ENCODE peak calls at places on chromosomes 2 and 18, in six cellular contexts. D, Y, P, N, K and A are unnamed samples. For H3K4me1, the result is how much of the 10 kb centered on the place peaks cover.

GRCh38 chr18:58727776-58728500 is 56.7 kb downstream of the MALT1 start:
- DNase-seq in K (no peak), P (no peak), N (peak), Y (no peak), D (no peak), A (no peak)

GRCh38 chr2:241309684-241310117 is 5.8 kb downstream of the HDLBP start:
- DNase-seq in N (no peak), Y (no peak), K (no peak), D (no peak), P (no peak), A (no peak)

GRCh38 chr2:42840760-42841159 is 48.4 kb upstream of the HAAO start:
- DNase-seq in P (no peak), K (no peak), Y (no peak), D (no peak), N (no peak), A (no peak)

GRCh38 chr2:149365826-149366583 is 35.6 kb downstream of the LYPD6 start:
- DNase-seq in Y (no peak), D (peak), K (no peak), P (peak), N (peak), A (no peak)

GRCh38 chr2:70948350-70949003 is 12.8 kb downstream of the ATP6V1B1 start:
- DNase-seq in N (peak), D (peak), P (peak), Y (no peak), K (peak), A (peak)

GRCh38 chr2:152071077-152071476 is 27.8 kb downstream of the CACNB4 start:
- DNase-seq in N (no peak), Y (no peak), K (no peak), D (no peak), P (no peak), A (no peak)

GRCh38 chr2:85735691-85736090 is 18.1 kb upstream of the ATOH8 start:
- DNase-seq in K (no peak), Y (no peak), D (no peak), N (no peak), P (no peak), A (no peak)

GRCh38 chr18:60191926-60192325 is 180.6 kb downstream of the MC4R start:
- DNase-seq in P (no peak), K (no peak), N (no peak), Y (no peak), D (no peak), A (no peak)

GRCh38 chr2:72143441-72144356 is 4.0 kb downstream of the CYP26B1 start:
- DNase-seq in N (peak), Y (no peak), P (no peak), D (peak), K (no peak), A (peak)

GRCh38 chr2:179302764-179303561 is 38.3 kb upstream of the SESTD1 start:
- DNase-seq in N (no peak), K (no peak), Y (no peak), P (no peak), D (no peak), A (no peak)

GRCh38 chr2:78237704-78238103 is 715.5 kb upstream of the LRRTM4 start:
- DNase-seq in K (no peak), Y (no peak), D (no peak), N (no peak), P (no peak), A (no peak)

GRCh38 chr2:65382776-65383357 is 49.5 kb downstream of the SPRED2 start:
- DNase-seq in D (peak), K (peak), Y (peak), P (peak), N (peak), A (peak)

GRCh38 chr18:75393721-75394120 is 33.8 kb downstream of the SMIM21 start:
- DNase-seq in K (no peak), P (no peak), Y (no peak), N (no peak), D (no peak), A (no peak)

GRCh38 chr2:224971214-224971613 is 71.1 kb downstream of the DOCK10 start:
- DNase-seq in N (peak), P (peak), K (no peak), Y (no peak), D (no peak), A (no peak)

GRCh38 chr2:8624855-8625398 is 56.9 kb upstream of the ID2 start:
- DNase-seq in D (no peak), Y (no peak), N (no peak), P (no peak), K (no peak), A (no peak)
- H3K4me1 ChIP-seq in D (under half), Y (under half), N (under half), P (under half), K (under half), A (under half)

DNA sequence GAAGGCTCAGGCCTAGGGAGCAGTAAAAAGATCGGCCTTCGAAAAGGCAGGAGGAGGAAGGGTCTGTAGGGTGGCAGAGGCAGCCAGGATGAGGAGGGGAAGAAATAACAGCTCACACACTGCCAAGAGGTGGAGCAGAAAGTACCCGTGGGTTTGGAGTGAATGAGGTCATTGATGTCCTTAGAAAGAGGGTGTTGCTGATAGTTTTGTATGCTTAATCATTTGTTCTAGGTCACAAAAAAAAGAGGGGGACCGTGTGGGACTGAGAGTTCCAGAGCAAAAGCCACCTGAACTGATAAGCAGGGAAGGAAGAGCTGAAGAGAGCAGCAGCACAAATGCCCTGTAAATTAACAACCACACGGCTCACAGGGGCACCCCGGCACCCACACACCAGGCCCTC is 140.4 kb downstream of the FAM161A start:
- DNase-seq in P (no peak), K (no peak), D (no peak), Y (no peak), N (no peak), A (no peak)
- TF ChIP-seq POLR2A in P (no peak), K (no peak), D (no peak), Y (no peak), N (no peak), A (no peak)

GRCh38 chr2:191835539-191836350 is 11.1 kb downstream of the CAVIN2 start:
- DNase-seq in K (peak), N (no peak), P (no peak), D (no peak), Y (no peak), A (no peak)

GRCh38 chr2:191832668-191833067 is 14.2 kb downstream of the CAVIN2 start:
- DNase-seq in D (no peak), P (no peak), Y (no peak), N (no peak), K (no peak), A (no peak)

GRCh38 chr2:191835100-191835499 is 11.8 kb downstream of the CAVIN2 start:
- DNase-seq in Y (no peak), K (no peak), P (no peak), D (no peak), N (no peak), A (no peak)

GRCh38 chr2:191833356-191833755 is 13.5 kb downstream of the CAVIN2 start:
- DNase-seq in D (no peak), P (no peak), N (no peak), K (no peak), Y (no peak), A (no peak)

DNA sequence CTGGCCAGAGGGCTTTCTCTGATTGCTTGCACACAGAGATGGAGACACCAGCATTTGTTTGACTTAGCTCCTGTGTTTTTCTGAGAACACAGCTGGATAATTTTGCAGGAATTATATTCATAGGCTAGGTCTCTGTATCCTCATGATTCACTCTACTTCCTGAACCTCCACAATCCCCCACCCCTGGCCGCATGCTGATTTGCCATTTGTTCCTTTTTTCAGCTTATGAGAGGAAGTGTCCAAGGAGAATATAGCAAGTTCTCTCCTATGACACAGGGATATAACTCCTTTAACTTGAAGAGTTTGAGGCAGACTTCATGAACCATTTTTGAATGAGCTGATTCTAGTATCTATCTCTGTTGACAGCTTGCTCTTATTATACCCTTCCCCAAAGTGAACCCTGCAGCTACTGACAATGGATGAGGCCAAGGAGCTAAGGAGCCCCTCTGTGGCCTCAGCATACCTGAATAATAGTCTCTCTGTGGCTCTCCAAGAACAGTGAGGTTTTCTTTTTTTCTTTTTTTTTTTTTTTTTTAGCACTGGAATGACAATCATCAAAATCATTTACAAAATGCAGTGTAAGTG is 15.4 kb downstream of the CAVIN2 start:
- DNase-seq in K (no peak), P (no peak), Y (no peak), D (no peak), N (no peak), A (no peak)
- H3K27ac ChIP-seq in K (no peak), P (no peak), Y (no peak), D (no peak), N (no peak), A (no peak)

DNA sequence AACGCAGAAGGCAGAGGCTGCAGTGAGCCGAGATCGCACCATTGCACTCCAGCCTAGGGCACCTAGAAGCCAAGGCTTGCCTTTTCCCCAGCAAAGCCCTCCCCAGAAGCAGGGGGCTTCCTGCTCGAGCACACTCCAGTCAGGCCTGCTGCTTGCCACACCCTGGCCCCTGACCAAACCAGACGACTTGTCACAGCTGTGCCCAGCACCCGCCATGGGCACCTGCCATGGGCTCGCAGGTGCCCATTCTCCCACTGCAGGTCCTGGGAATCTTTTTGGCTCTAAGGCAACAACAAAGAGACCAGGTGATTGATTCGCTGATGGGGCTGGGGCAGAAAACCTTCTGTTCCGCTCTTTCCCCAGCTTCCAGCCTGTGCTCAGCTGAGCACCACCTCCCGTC is 4.9 kb downstream of the KCNK3 start:
- DNase-seq in P (no peak), N (no peak), K (no peak), D (no peak), Y (no peak), A (no peak)
- H3K4me1 ChIP-seq in P (under half), N (half or more), K (under half), D (under half), Y (under half), A (under half)

GRCh38 chr2:181312515-181312927 is 144.7 kb upstream of the ITGA4 start:
- DNase-seq in K (no peak), Y (no peak), N (no peak), D (no peak), P (no peak), A (no peak)
- TF ChIP-seq POLR2A in K (no peak), Y (no peak), N (no peak), D (no peak), P (no peak), A (no peak)

DNA sequence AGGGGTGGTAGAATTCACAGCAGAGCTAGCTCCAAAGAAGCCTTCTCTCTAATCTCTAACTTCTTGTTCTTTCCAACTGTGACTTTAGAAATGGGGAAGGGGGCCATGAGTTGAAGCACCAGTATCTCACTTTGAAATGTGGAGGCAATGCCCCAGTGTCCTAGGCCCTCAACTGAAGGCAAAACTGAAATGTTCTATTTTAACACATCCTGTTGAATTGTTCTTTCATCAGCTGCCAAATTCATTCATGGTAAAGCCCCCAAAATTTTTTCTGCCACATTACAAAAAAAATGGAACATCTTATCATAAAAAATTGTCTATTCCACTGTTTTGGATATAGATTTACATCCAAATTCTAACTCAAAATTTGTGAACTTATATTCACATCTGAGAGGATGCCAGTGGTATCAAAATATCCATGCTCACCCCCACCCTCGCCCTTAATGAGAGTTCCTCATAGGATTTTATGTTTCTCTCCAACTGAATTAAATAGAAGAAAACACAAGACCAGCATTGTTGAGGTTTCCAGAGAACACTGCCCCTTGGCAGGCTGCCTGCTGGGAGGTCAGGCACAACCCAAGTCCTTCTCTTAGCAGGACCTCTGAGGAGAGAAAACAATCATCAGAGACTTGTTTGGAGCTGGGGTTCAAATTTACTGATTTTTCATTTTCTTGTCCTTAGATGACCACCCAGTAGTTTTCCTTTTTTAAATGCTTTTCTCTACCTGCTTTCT is 147.4 kb upstream of the PGAP1 start:
- DNase-seq in Y (no peak), P (no peak), N (peak), D (no peak), K (no peak), A (peak)
- H3K27ac ChIP-seq in Y (no peak), P (no peak), N (no peak), D (no peak), K (no peak), A (no peak)